ENCODE peak calls at places on chromosomes 7 and 10, in six cellular contexts. One of them, this sample, is unnamed.
A peak's percentile ranks its signal among the peaks of the same experiment; 100 is the strongest.

GRCh38 chr7:157820796-157821195 is 484.0 kb downstream of the DNAJB6 start:
- DNase-seq in MM.1S: no peak
- DNase-seq in H7: no peak
- DNase-seq in stimulated activated CD4-positive, alpha-beta T cell treated with anti-CD3 and anti-CD28 coated beads, Interleukin-12 subunit alpha, Interleukin-12 subunit beta, amount 100 ng/mL, for 4 hours: no peak
- DNase-seq in Calu3: no peak
- DNase-seq in HEK293T: no peak
- DNase-seq in this sample: no peak

GRCh38 chr7:28855538-28856217 is 102.5 kb downstream of the TRIL start:
- DNase-seq in MM.1S: no peak
- DNase-seq in H7: no peak
- DNase-seq in stimulated activated CD4-positive, alpha-beta T cell treated with anti-CD3 and anti-CD28 coated beads, Interleukin-12 subunit alpha, Interleukin-12 subunit beta, amount 100 ng/mL, for 4 hours: no peak
- DNase-seq in Calu3: peak; percentile 85
- DNase-seq in HEK293T: no peak
- DNase-seq in this sample: no peak

GRCh38 chr7:37732253-37732652 is 48.7 kb downstream of the GPR141 start:
- DNase-seq in MM.1S: peak; percentile 57
- DNase-seq in H7: peak; percentile 72
- DNase-seq in stimulated activated CD4-positive, alpha-beta T cell treated with anti-CD3 and anti-CD28 coated beads, Interleukin-12 subunit alpha, Interleukin-12 subunit beta, amount 100 ng/mL, for 4 hours: no peak
- DNase-seq in Calu3: peak; percentile 24
- DNase-seq in HEK293T: peak; percentile 63
- DNase-seq in this sample: peak; percentile 8

GRCh38 chr7:37683263-37684120 is at the start of gene GPR141:
- DNase-seq in MM.1S: peak; percentile 60
- DNase-seq in H7: no peak
- DNase-seq in stimulated activated CD4-positive, alpha-beta T cell treated with anti-CD3 and anti-CD28 coated beads, Interleukin-12 subunit alpha, Interleukin-12 subunit beta, amount 100 ng/mL, for 4 hours: no peak
- DNase-seq in Calu3: no peak
- DNase-seq in HEK293T: no peak
- DNase-seq in this sample: no peak

GRCh38 chr7:42431873-42432272 is 194.9 kb upstream of the GLI3 start:
- DNase-seq in MM.1S: no peak
- DNase-seq in H7: no peak
- DNase-seq in stimulated activated CD4-positive, alpha-beta T cell treated with anti-CD3 and anti-CD28 coated beads, Interleukin-12 subunit alpha, Interleukin-12 subunit beta, amount 100 ng/mL, for 4 hours: no peak
- DNase-seq in Calu3: no peak
- DNase-seq in HEK293T: no peak
- DNase-seq in this sample: no peak

GRCh38 chr7:55031075-55031474 is 12.3 kb downstream of the EGFR start:
- DNase-seq in MM.1S: no peak
- DNase-seq in H7: no peak
- DNase-seq in stimulated activated CD4-positive, alpha-beta T cell treated with anti-CD3 and anti-CD28 coated beads, Interleukin-12 subunit alpha, Interleukin-12 subunit beta, amount 100 ng/mL, for 4 hours: no peak
- DNase-seq in Calu3: peak; percentile 53
- DNase-seq in HEK293T: no peak
- DNase-seq in this sample: no peak

GRCh38 chr10:13913890-13914289 is 327.1 kb downstream of the PRPF18 start:
- DNase-seq in MM.1S: no peak
- DNase-seq in H7: no peak
- DNase-seq in stimulated activated CD4-positive, alpha-beta T cell treated with anti-CD3 and anti-CD28 coated beads, Interleukin-12 subunit alpha, Interleukin-12 subunit beta, amount 100 ng/mL, for 4 hours: no peak
- DNase-seq in Calu3: no peak
- DNase-seq in HEK293T: no peak
- DNase-seq in this sample: no peak

GRCh38 chr7:43506460-43506859 is 76.4 kb upstream of the STK17A start:
- DNase-seq in MM.1S: no peak
- DNase-seq in H7: no peak
- DNase-seq in stimulated activated CD4-positive, alpha-beta T cell treated with anti-CD3 and anti-CD28 coated beads, Interleukin-12 subunit alpha, Interleukin-12 subunit beta, amount 100 ng/mL, for 4 hours: no peak
- DNase-seq in Calu3: no peak
- DNase-seq in HEK293T: no peak
- DNase-seq in this sample: no peak

GRCh38 chr7:47816647-47817046 is 131.6 kb downstream of the PKD1L1 start:
- DNase-seq in MM.1S: no peak
- DNase-seq in H7: no peak
- DNase-seq in stimulated activated CD4-positive, alpha-beta T cell treated with anti-CD3 and anti-CD28 coated beads, Interleukin-12 subunit alpha, Interleukin-12 subunit beta, amount 100 ng/mL, for 4 hours: no peak
- DNase-seq in Calu3: no peak
- DNase-seq in HEK293T: no peak
- DNase-seq in this sample: no peak

GRCh38 chr7:90749262-90749661 is 153.1 kb downstream of the CDK14 start:
- DNase-seq in MM.1S: no peak
- DNase-seq in H7: no peak
- DNase-seq in stimulated activated CD4-positive, alpha-beta T cell treated with anti-CD3 and anti-CD28 coated beads, Interleukin-12 subunit alpha, Interleukin-12 subunit beta, amount 100 ng/mL, for 4 hours: no peak
- DNase-seq in Calu3: no peak
- DNase-seq in HEK293T: no peak
- DNase-seq in this sample: no peak

GRCh38 chr7:130875265-130875741 is 141.3 kb upstream of the KLF14 start:
- DNase-seq in MM.1S: peak; percentile 33
- DNase-seq in H7: peak; percentile 77
- DNase-seq in stimulated activated CD4-positive, alpha-beta T cell treated with anti-CD3 and anti-CD28 coated beads, Interleukin-12 subunit alpha, Interleukin-12 subunit beta, amount 100 ng/mL, for 4 hours: no peak
- DNase-seq in Calu3: peak; percentile 85
- DNase-seq in HEK293T: peak; percentile 74
- DNase-seq in this sample: no peak

GRCh38 chr7:92608380-92609322 is 18.5 kb upstream of the FAM133B start:
- DNase-seq in MM.1S: no peak
- DNase-seq in H7: peak; percentile 80
- DNase-seq in stimulated activated CD4-positive, alpha-beta T cell treated with anti-CD3 and anti-CD28 coated beads, Interleukin-12 subunit alpha, Interleukin-12 subunit beta, amount 100 ng/mL, for 4 hours: no peak
- DNase-seq in Calu3: no peak
- DNase-seq in HEK293T: peak; percentile 66
- DNase-seq in this sample: no peak

GRCh38 chr10:123995082-123995460 is 98.3 kb downstream of the CHST15 start:
- DNase-seq in MM.1S: no peak
- DNase-seq in H7: no peak
- DNase-seq in stimulated activated CD4-positive, alpha-beta T cell treated with anti-CD3 and anti-CD28 coated beads, Interleukin-12 subunit alpha, Interleukin-12 subunit beta, amount 100 ng/mL, for 4 hours: no peak
- DNase-seq in Calu3: peak; percentile 24
- DNase-seq in HEK293T: no peak
- DNase-seq in this sample: no peak

GRCh38 chr7:122303971-122304603 is 463 bp downstream of the FEZF1 start:
- DNase-seq in MM.1S: peak; percentile 5
- DNase-seq in H7: peak; percentile 80
- DNase-seq in stimulated activated CD4-positive, alpha-beta T cell treated with anti-CD3 and anti-CD28 coated beads, Interleukin-12 subunit alpha, Interleukin-12 subunit beta, amount 100 ng/mL, for 4 hours: no peak
- DNase-seq in Calu3: peak; percentile 35
- DNase-seq in HEK293T: no peak
- DNase-seq in this sample: no peak

GRCh38 chr7:99270702-99271101 is 1.9 kb upstream of the MYH16 start:
- DNase-seq in MM.1S: no peak
- DNase-seq in H7: peak; percentile 70
- DNase-seq in stimulated activated CD4-positive, alpha-beta T cell treated with anti-CD3 and anti-CD28 coated beads, Interleukin-12 subunit alpha, Interleukin-12 subunit beta, amount 100 ng/mL, for 4 hours: no peak
- DNase-seq in Calu3: no peak
- DNase-seq in HEK293T: no peak
- DNase-seq in this sample: no peak

GRCh38 chr7:28668085-28668484 is 255.8 kb downstream of the CREB5 start:
- DNase-seq in MM.1S: no peak
- DNase-seq in H7: no peak
- DNase-seq in stimulated activated CD4-positive, alpha-beta T cell treated with anti-CD3 and anti-CD28 coated beads, Interleukin-12 subunit alpha, Interleukin-12 subunit beta, amount 100 ng/mL, for 4 hours: no peak
- DNase-seq in Calu3: no peak
- DNase-seq in HEK293T: no peak
- DNase-seq in this sample: no peak

GRCh38 chr7:35422715-35423114 is 168.8 kb upstream of the TBX20 start:
- DNase-seq in MM.1S: no peak
- DNase-seq in H7: no peak
- DNase-seq in stimulated activated CD4-positive, alpha-beta T cell treated with anti-CD3 and anti-CD28 coated beads, Interleukin-12 subunit alpha, Interleukin-12 subunit beta, amount 100 ng/mL, for 4 hours: no peak
- DNase-seq in Calu3: no peak
- DNase-seq in HEK293T: no peak
- DNase-seq in this sample: no peak

GRCh38 chr10:129730272-129730992 is 233.6 kb downstream of the EBF3 start:
- DNase-seq in MM.1S: no peak
- DNase-seq in H7: peak; percentile 44
- DNase-seq in stimulated activated CD4-positive, alpha-beta T cell treated with anti-CD3 and anti-CD28 coated beads, Interleukin-12 subunit alpha, Interleukin-12 subunit beta, amount 100 ng/mL, for 4 hours: no peak
- DNase-seq in Calu3: no peak
- DNase-seq in HEK293T: no peak
- DNase-seq in this sample: no peak

GRCh38 chr7:44225566-44226395 is 25.0 kb downstream of the YKT6 start:
- DNase-seq in MM.1S: no peak
- DNase-seq in H7: no peak
- DNase-seq in stimulated activated CD4-positive, alpha-beta T cell treated with anti-CD3 and anti-CD28 coated beads, Interleukin-12 subunit alpha, Interleukin-12 subunit beta, amount 100 ng/mL, for 4 hours: no peak
- DNase-seq in Calu3: no peak
- DNase-seq in HEK293T: no peak
- DNase-seq in this sample: no peak

GRCh38 chr7:77288676-77289320 is 89.2 kb upstream of the FGL2 start:
- DNase-seq in MM.1S: no peak
- DNase-seq in H7: no peak
- DNase-seq in stimulated activated CD4-positive, alpha-beta T cell treated with anti-CD3 and anti-CD28 coated beads, Interleukin-12 subunit alpha, Interleukin-12 subunit beta, amount 100 ng/mL, for 4 hours: no peak
- DNase-seq in Calu3: no peak
- DNase-seq in HEK293T: no peak
- DNase-seq in this sample: no peak

GRCh38 chr10:60141916-60142559 is 235.7 kb upstream of the CCDC6 start:
- DNase-seq in MM.1S: no peak
- DNase-seq in H7: no peak
- DNase-seq in stimulated activated CD4-positive, alpha-beta T cell treated with anti-CD3 and anti-CD28 coated beads, Interleukin-12 subunit alpha, Interleukin-12 subunit beta, amount 100 ng/mL, for 4 hours: no peak
- DNase-seq in Calu3: no peak
- DNase-seq in HEK293T: no peak
- DNase-seq in this sample: no peak

GRCh38 chr7:20438248-20438647 is 107.5 kb downstream of the ITGB8 start:
- DNase-seq in MM.1S: no peak
- DNase-seq in H7: no peak
- DNase-seq in stimulated activated CD4-positive, alpha-beta T cell treated with anti-CD3 and anti-CD28 coated beads, Interleukin-12 subunit alpha, Interleukin-12 subunit beta, amount 100 ng/mL, for 4 hours: no peak
- DNase-seq in Calu3: peak; percentile 35
- DNase-seq in HEK293T: no peak
- DNase-seq in this sample: no peak